ENCODE peak calls at places on chromosomes 13 and 19, in four cellular contexts. One of them, this sample, is unnamed.

GRCh38 chr13:37701972-37702371 is 103.4 kb upstream of the POSTN start:
- DNase-seq in thoracic aorta: no peak
- DNase-seq in heart left ventricle: no peak
- DNase-seq in cardiac fibroblast: peak; percentile 99
- DNase-seq in this sample: peak; percentile 92

GRCh38 chr13:33227927-33228644 is 57.5 kb downstream of the STARD13 start:
- DNase-seq in thoracic aorta: no peak
- DNase-seq in heart left ventricle: no peak
- DNase-seq in cardiac fibroblast: no peak
- DNase-seq in this sample: no peak

GRCh38 chr13:24081388-24081787 is 79.1 kb upstream of the SPATA13 start:
- DNase-seq in heart left ventricle: no peak
- DNase-seq in thoracic aorta: no peak
- DNase-seq in cardiac fibroblast: no peak
- DNase-seq in this sample: no peak

GRCh38 chr19:22901431-22902130 is 69.5 kb downstream of the ZNF723 start:
- DNase-seq in heart left ventricle: no peak
- DNase-seq in cardiac fibroblast: no peak
- DNase-seq in thoracic aorta: no peak
- DNase-seq in this sample: no peak

GRCh38 chr13:108560092-108560491 is 69.3 kb upstream of the MYO16 start:
- DNase-seq in thoracic aorta: no peak
- DNase-seq in heart left ventricle: no peak
- DNase-seq in cardiac fibroblast: no peak
- DNase-seq in this sample: no peak

GRCh38 chr19:40601061-40601973 is at the start of gene LTBP4:
- DNase-seq in cardiac fibroblast: peak; percentile 28
- DNase-seq in heart left ventricle: peak; percentile 84
- DNase-seq in thoracic aorta: no peak
- DNase-seq in this sample: no peak

GRCh38 chr19:19320362-19321142 is at the start of the genes MAU2 and SUGP1:
- DNase-seq in heart left ventricle: peak; percentile 93
- DNase-seq in cardiac fibroblast: peak; percentile 94
- DNase-seq in thoracic aorta: peak; percentile 63
- DNase-seq in this sample: peak; percentile 92

GRCh38 chr13:46698015-46698414 is 98.9 kb downstream of the ESD start:
- DNase-seq in heart left ventricle: peak; percentile 85
- DNase-seq in thoracic aorta: peak; percentile 57
- DNase-seq in cardiac fibroblast: no peak
- DNase-seq in this sample: no peak

GRCh38 chr19:31543456-31543855 is 194.2 kb upstream of the TSHZ3 start:
- DNase-seq in heart left ventricle: no peak
- DNase-seq in cardiac fibroblast: no peak
- DNase-seq in thoracic aorta: no peak
- DNase-seq in this sample: no peak

GRCh38 chr13:113907637-113908617 is 44.1 kb upstream of the GAS6 start:
- DNase-seq in heart left ventricle: no peak
- DNase-seq in cardiac fibroblast: peak; percentile 70
- DNase-seq in thoracic aorta: no peak
- DNase-seq in this sample: peak; percentile 82

GRCh38 chr13:40586886-40587285 is 79.6 kb downstream of the FOXO1 start:
- DNase-seq in cardiac fibroblast: no peak
- DNase-seq in heart left ventricle: no peak
- DNase-seq in thoracic aorta: no peak
- DNase-seq in this sample: no peak

GRCh38 chr19:29724102-29724641 is 9.1 kb upstream of the C19orf12 start:
- DNase-seq in thoracic aorta: no peak
- DNase-seq in heart left ventricle: no peak
- DNase-seq in cardiac fibroblast: peak; percentile 15
- DNase-seq in this sample: no peak
- TF ChIP-seq CTCF in thoracic aorta: no peak
- TF ChIP-seq CTCF in heart left ventricle: no peak
- TF ChIP-seq CTCF in cardiac fibroblast: no peak
- TF ChIP-seq CTCF in this sample: no peak

GRCh38 chr13:91134773-91135124 is 212.7 kb upstream of the MIR17HG start:
- DNase-seq in thoracic aorta: no peak
- DNase-seq in heart left ventricle: no peak
- DNase-seq in cardiac fibroblast: no peak
- DNase-seq in this sample: no peak

GRCh38 chr13:91132786-91133185 is 214.7 kb upstream of the MIR17HG start:
- DNase-seq in heart left ventricle: no peak
- DNase-seq in thoracic aorta: no peak
- DNase-seq in cardiac fibroblast: no peak
- DNase-seq in this sample: peak; percentile 5

GRCh38 chr13:91132381-91132780 is 215.1 kb upstream of the MIR17HG start:
- DNase-seq in heart left ventricle: no peak
- DNase-seq in cardiac fibroblast: no peak
- DNase-seq in thoracic aorta: no peak
- DNase-seq in this sample: no peak

GRCh38 chr13:91135376-91135775 is 212.1 kb upstream of the MIR17HG start:
- DNase-seq in heart left ventricle: no peak
- DNase-seq in cardiac fibroblast: no peak
- DNase-seq in thoracic aorta: no peak
- DNase-seq in this sample: no peak

GRCh38 chr13:91133941-91134772 is 213.3 kb upstream of the MIR17HG start:
- DNase-seq in thoracic aorta: no peak
- DNase-seq in heart left ventricle: no peak
- DNase-seq in cardiac fibroblast: peak; percentile 72
- DNase-seq in this sample: peak; percentile 48
- TF ChIP-seq CTCF in thoracic aorta: peak; percentile 82
- TF ChIP-seq CTCF in heart left ventricle: peak; percentile 58
- TF ChIP-seq CTCF in cardiac fibroblast: peak; percentile 72
- TF ChIP-seq CTCF in this sample: peak; percentile 69

DNA sequence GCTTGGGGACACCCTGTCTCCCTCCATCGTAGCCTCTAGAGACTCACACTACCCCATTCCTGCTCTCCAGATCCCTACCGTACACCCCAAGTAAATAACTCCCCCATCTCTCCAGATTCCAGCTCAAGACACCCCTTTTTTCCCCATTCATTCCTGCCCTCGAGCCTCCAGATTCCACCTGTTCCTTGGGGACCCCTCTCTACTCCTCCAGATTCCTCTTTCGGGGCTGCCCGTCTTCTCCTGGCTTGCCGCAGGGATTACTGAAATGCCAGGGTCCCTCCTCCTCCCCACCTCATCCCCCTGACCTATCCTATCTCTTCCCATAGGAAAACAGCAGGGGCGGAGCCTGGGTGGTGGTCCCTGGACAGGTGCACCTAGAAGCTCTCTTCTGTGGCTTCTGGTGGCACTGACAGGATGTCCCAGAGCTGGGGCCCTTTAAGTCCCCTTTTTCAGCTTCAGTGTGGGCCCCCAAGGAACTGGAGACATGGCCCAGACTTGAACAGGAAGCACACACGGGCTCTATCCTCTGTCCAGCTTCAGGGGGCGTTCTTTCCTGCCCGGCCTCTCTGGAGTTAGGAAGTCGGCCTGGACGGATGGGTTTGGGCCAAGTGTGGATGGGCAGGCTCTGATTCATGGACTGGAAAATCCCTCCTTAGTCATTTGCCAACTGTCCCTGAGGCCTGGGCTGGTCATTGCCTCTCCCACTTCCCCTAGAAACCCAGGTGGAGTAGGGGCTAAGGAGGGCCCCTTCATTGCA is 1.2 kb downstream of the ZSWIM4 start:
- DNase-seq in thoracic aorta: peak; percentile 77
- DNase-seq in heart left ventricle: peak; percentile 79
- DNase-seq in cardiac fibroblast: peak; percentile 97
- DNase-seq in this sample: peak; percentile 97
- TF ChIP-seq CTCF in thoracic aorta: no peak
- TF ChIP-seq CTCF in heart left ventricle: no peak
- TF ChIP-seq CTCF in cardiac fibroblast: peak; percentile 35
- TF ChIP-seq CTCF in this sample: peak; percentile 48

DNA sequence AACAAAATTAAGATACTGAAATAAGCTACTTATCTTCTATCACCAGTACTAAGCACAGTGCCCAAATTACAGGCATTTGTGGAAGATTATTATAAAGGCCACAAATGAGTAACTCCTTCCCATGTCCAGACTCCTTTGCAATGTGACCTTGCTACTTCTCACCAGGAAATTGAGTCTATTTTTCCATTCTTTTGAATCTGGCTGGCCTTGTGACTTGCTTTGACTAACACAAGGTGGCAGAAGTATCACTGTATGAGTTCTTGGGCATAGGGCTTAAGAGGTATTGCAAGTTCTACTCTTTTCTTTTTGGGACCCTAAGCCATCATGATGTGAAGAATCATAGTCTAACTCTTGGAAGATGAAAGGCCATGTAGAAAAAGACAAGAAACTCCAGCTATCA is 49.9 kb downstream of the UGGT2 start:
- DNase-seq in heart left ventricle: no peak
- DNase-seq in thoracic aorta: no peak
- DNase-seq in cardiac fibroblast: peak; percentile 53
- DNase-seq in this sample: peak; percentile 17
- TF ChIP-seq CTCF in heart left ventricle: no peak
- TF ChIP-seq CTCF in thoracic aorta: no peak
- TF ChIP-seq CTCF in cardiac fibroblast: peak; percentile 17
- TF ChIP-seq CTCF in this sample: no peak

GRCh38 chr19:10393137-10393536 is 10.2 kb downstream of the CDC37 start:
- DNase-seq in thoracic aorta: no peak
- DNase-seq in cardiac fibroblast: no peak
- DNase-seq in heart left ventricle: no peak
- DNase-seq in this sample: no peak

GRCh38 chr19:10388957-10389356 is 8.6 kb upstream of the TYK2 start:
- DNase-seq in cardiac fibroblast: peak; percentile 86
- DNase-seq in heart left ventricle: peak; percentile 88
- DNase-seq in thoracic aorta: peak; percentile 76
- DNase-seq in this sample: peak; percentile 85

GRCh38 chr19:10392120-10392519 is 11.2 kb downstream of the CDC37 start:
- DNase-seq in cardiac fibroblast: no peak
- DNase-seq in heart left ventricle: no peak
- DNase-seq in thoracic aorta: no peak
- DNase-seq in this sample: no peak

GRCh38 chr19:10390652-10391286 is 10.4 kb upstream of the TYK2 start:
- DNase-seq in heart left ventricle: peak; percentile 61
- DNase-seq in cardiac fibroblast: peak; percentile 84
- DNase-seq in thoracic aorta: no peak
- DNase-seq in this sample: peak; percentile 80

GRCh38 chr19:10389863-10390262 is 9.5 kb upstream of the TYK2 start:
- DNase-seq in thoracic aorta: no peak
- DNase-seq in cardiac fibroblast: no peak
- DNase-seq in heart left ventricle: no peak
- DNase-seq in this sample: no peak
- TF ChIP-seq CTCF in thoracic aorta: no peak
- TF ChIP-seq CTCF in cardiac fibroblast: peak; percentile 32
- TF ChIP-seq CTCF in heart left ventricle: peak; percentile 15
- TF ChIP-seq CTCF in this sample: peak; percentile 14

DNA sequence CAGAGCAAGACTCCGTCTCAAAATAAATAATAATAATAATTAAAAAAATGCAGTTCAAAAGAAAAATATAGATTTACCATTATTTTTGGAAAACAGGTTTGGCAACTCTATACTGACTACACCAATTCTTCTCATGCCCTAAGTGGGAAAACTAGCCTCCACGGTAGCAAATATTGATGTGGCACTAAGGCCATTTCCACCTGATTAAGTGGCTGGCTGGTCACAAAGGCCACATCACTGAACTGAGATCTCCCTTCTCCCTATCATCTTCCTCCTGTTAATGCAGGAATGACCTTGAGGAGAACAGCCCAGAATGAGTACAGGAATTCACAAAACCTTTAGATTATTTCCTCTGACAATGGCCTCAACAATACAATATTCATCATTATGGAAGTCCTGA is 18.6 kb downstream of the ZNF814 start:
- DNase-seq in cardiac fibroblast: no peak
- DNase-seq in thoracic aorta: no peak
- DNase-seq in heart left ventricle: no peak
- DNase-seq in this sample: no peak
- TF ChIP-seq CTCF in cardiac fibroblast: no peak
- TF ChIP-seq CTCF in thoracic aorta: no peak
- TF ChIP-seq CTCF in heart left ventricle: no peak
- TF ChIP-seq CTCF in this sample: no peak

GRCh38 chr19:16200038-16200775 is 2.5 kb downstream of the AP1M1 start:
- DNase-seq in heart left ventricle: no peak
- DNase-seq in thoracic aorta: no peak
- DNase-seq in cardiac fibroblast: peak; percentile 56
- DNase-seq in this sample: peak; percentile 66
- TF ChIP-seq CTCF in heart left ventricle: no peak
- TF ChIP-seq CTCF in thoracic aorta: no peak
- TF ChIP-seq CTCF in cardiac fibroblast: no peak
- TF ChIP-seq CTCF in this sample: no peak

GRCh38 chr19:49378501-49378900 is 9.5 kb upstream of the KASH5 start:
- DNase-seq in cardiac fibroblast: no peak
- DNase-seq in heart left ventricle: no peak
- DNase-seq in thoracic aorta: no peak
- DNase-seq in this sample: no peak
- TF ChIP-seq CTCF in cardiac fibroblast: no peak
- TF ChIP-seq CTCF in heart left ventricle: no peak
- TF ChIP-seq CTCF in thoracic aorta: no peak
- TF ChIP-seq CTCF in this sample: no peak